ENCODE peak calls at places on chromosome 19, in five cellular contexts. L is GM12878, V is A549, N is heart left ventricle, S is ovary. F is an unnamed sample.

GRCh38 chr19:43778651-43779050 is 2.1 kb downstream of the KCNN4 start:
- DNase-seq in S (no peak), V (no peak), L (no peak), N (no peak), F (no peak)

GRCh38 chr19:12872255-12872654 is 9.0 kb downstream of the DNASE2 start:
- DNase-seq in S (no peak), L (no peak), V (no peak), N (no peak), F (no peak)

GRCh38 chr19:1223018-1223855 is 14.6 kb downstream of the CBARP start:
- DNase-seq in V (no peak), S (no peak), N (no peak), L (no peak), F (no peak)

GRCh38 chr19:2035590-2035991 is 15.5 kb downstream of the MKNK2 start:
- DNase-seq in L (no peak), V (no peak), N (no peak), S (no peak), F (no peak)

GRCh38 chr19:22610121-22610520 is 24.0 kb upstream of the ZNF492 start:
- DNase-seq in V (no peak), L (no peak), N (no peak), S (no peak), F (no peak)

GRCh38 chr19:1076951-1077350 is 10.0 kb downstream of the ARHGAP45 start:
- DNase-seq in L (peak; percentile 85), S (peak; percentile 25), V (no peak), N (peak; percentile 67), F (no peak)

GRCh38 chr19:2268480-2268830 is 12.2 kb upstream of the JSRP1 start:
- DNase-seq in V (no peak), L (no peak), S (no peak), N (no peak), F (no peak)

GRCh38 chr19:53947624-53948023 is 15.1 kb upstream of the CACNG8 start:
- DNase-seq in V (peak; percentile 67), N (no peak), S (no peak), L (no peak), F (no peak)

GRCh38 chr19:43570174-43570791 is 5.0 kb downstream of the XRCC1 start:
- DNase-seq in N (no peak), S (no peak), L (no peak), V (no peak), F (no peak)

GRCh38 chr19:14972676-14973075 is 7.0 kb downstream of the SLC1A6 start:
- DNase-seq in L (no peak), N (no peak), S (no peak), V (no peak), F (no peak)

GRCh38 chr19:55640577-55641375 is at the start of gene ZNF580:
- DNase-seq in N (peak; percentile 73), V (peak; percentile 88), S (peak; percentile 84), L (no peak), F (peak; percentile 68)

GRCh38 chr19:45443462-45444317 is 20.0 kb upstream of the ERCC1 start:
- DNase-seq in L (no peak), S (peak; percentile 97), N (peak; percentile 99), V (peak; percentile 98), F (peak; percentile 97)

GRCh38 chr19:33340991-33341390 is 32.5 kb upstream of the CEBPG start:
- DNase-seq in S (no peak), N (no peak), V (no peak), L (no peak), F (no peak)

GRCh38 chr19:46118136-46118535 is 6.4 kb downstream of the IGFL3 start:
- DNase-seq in V (no peak), L (no peak), N (no peak), S (no peak), F (no peak)

GRCh38 chr19:48271531-48272151 is 1.8 kb downstream of the ZNF114 start:
- DNase-seq in S (peak; percentile 35), V (peak; percentile 75), L (no peak), N (peak; percentile 57), F (no peak)

GRCh38 chr19:34428549-34429285 is 536 bp downstream of the UBA2 start:
- DNase-seq in N (peak; percentile 45), L (no peak), S (no peak), V (peak; percentile 66), F (peak; percentile 52)

GRCh38 chr19:29771708-29772415 is 39.9 kb upstream of the CCNE1 start:
- DNase-seq in S (peak; percentile 36), N (peak; percentile 46), V (peak; percentile 97), L (no peak), F (no peak)

GRCh38 chr19:46373573-46374359 is 26.9 kb downstream of the PPP5C start:
- DNase-seq in S (peak; percentile 55), N (peak; percentile 90), L (no peak), V (peak; percentile 88), F (peak; percentile 95)

GRCh38 chr19:47623151-47623920 is 14.4 kb downstream of the BICRA start:
- DNase-seq in N (peak; percentile 73), S (no peak), V (no peak), L (no peak), F (no peak)

GRCh38 chr19:23698711-23699520 is 11.9 kb upstream of the ZNF675 start:
- DNase-seq in N (no peak), S (no peak), V (no peak), L (no peak), F (no peak)

GRCh38 chr19:50356691-50357177 is 8.7 kb downstream of the NAPSA start:
- DNase-seq in L (no peak), N (no peak), V (no peak), S (no peak), F (no peak)

GRCh38 chr19:9535934-9536333 is 2.5 kb downstream of the ZNF426 start:
- DNase-seq in S (no peak), L (no peak), N (no peak), V (no peak), F (no peak)

GRCh38 chr19:17420267-17420924 is 549 bp downstream of the MVB12A start:
- DNase-seq in L (no peak), V (no peak), N (peak; percentile 47), S (peak; percentile 71), F (peak; percentile 65)

GRCh38 chr19:58356236-58356970 is 3.1 kb upstream of the A1BG start:
- DNase-seq in V (no peak), L (no peak), N (no peak), S (peak; percentile 41), F (no peak)

GRCh38 chr19:46515290-46515609 is 19.6 kb upstream of the PNMA8B start:
- DNase-seq in S (no peak), V (no peak), N (no peak), L (no peak), F (no peak)

DNA sequence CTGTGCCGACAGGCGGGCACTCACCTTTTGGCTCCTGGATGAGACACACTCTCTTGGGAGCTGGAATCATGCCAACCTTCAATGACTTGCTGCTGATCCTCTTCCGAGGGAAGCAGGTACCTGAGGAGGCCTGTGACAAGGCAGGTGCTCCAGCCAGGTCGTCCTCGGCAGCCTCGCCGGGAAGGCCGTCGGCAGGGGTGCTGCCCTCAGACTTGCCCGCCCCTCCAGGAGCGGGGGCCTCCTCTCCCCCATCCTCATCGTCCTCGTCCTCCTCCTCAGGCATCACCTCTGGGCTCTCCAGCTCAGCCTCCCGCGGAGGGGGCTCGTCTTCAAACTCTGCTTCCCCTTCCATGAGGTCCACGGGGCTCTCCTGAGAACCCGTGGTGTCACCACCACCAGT is 29.2 kb downstream of the SUGP2 start:
- DNase-seq in S (no peak), L (no peak), V (no peak), N (no peak), F (no peak)
- TF ChIP-seq CTCF in S (no peak), L (no peak), V (no peak), N (no peak), F (no peak)

GRCh38 chr19:10769533-10770491 is 51.9 kb downstream of the DNM2 start:
- DNase-seq in N (peak; percentile 79), S (peak; percentile 58), L (no peak), V (no peak), F (peak; percentile 71)
- H3K27ac ChIP-seq in N (peak overlapping the region; percentile 82), S (no peak overlapping the region), L (no peak overlapping the region), V (peak overlapping the region; percentile 54), F (peak overlapping the region; percentile 81)

GRCh38 chr19:52331757-52332156 is 4.3 kb upstream of the ZNF610 start:
- DNase-seq in S (no peak), N (no peak), L (no peak), V (no peak), F (no peak)

GRCh38 chr19:52336976-52337375 is 933 bp downstream of the ZNF610 start:
- DNase-seq in L (no peak), S (no peak), N (no peak), V (no peak), F (no peak)

GRCh38 chr19:52335768-52336116 is 301 bp upstream of the ZNF610 start:
- DNase-seq in N (no peak), S (no peak), V (no peak), L (no peak), F (no peak)

GRCh38 chr19:52336117-52336811 is at the start of gene ZNF610:
- DNase-seq in S (peak; percentile 96), V (no peak), N (peak; percentile 92), L (peak; percentile 34), F (peak; percentile 68)
- TF ChIP-seq POLR2A in S (peak; percentile 57), V (no peak), N (peak; percentile 78), L (peak; percentile 68), F (no peak)

GRCh38 chr19:39449116-39449797 is 3.9 kb downstream of the SUPT5H start:
- DNase-seq in V (no peak), L (no peak), S (no peak), N (no peak), F (no peak)

GRCh38 chr19:39448271-39448670 is 2.9 kb downstream of the SUPT5H start:
- DNase-seq in S (no peak), V (no peak), N (no peak), L (no peak), F (no peak)

GRCh38 chr19:39444598-39445257 is 654 bp upstream of the SUPT5H start:
- DNase-seq in N (no peak), V (no peak), L (no peak), S (peak; percentile 42), F (no peak)

GRCh38 chr19:39445258-39446071 is at the start of gene SUPT5H:
- DNase-seq in N (peak; percentile 97), S (peak; percentile 97), V (peak; percentile 100), L (peak; percentile 97), F (peak; percentile 99)

DNA sequence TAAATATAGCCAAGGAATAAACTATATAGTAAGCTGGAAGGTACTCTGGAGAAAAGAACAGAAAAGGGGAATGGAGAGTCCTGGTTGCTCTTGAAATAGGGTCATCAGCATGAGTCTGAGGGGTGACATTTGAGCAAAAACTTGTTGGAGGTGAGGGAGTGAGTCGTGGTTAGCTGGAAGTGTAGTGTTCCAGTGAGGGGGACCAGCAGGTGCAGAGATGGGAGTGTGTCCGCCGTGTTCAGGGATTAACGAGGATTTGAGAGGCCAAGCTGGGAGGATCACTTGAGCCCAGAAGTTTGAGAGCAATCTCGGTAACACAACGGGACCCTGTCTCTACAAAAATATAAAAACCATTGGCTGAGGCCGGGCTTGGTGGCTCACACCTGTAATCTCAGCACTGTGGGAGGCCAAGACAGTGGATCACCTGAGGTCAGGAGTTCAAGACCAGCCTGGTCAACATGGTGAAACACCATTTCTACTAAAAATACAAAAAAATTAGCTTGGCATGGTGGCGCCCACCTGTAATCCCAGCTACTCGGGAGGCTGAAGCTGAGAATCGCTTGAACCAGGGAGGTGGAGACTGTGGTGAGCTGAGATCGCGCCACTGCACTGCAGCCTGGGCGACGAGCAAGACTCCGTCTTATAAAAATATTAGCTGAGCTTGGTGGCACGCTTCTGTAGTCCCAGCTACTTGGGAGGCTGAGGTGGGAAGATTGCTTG is 1.1 kb downstream of the SUPT5H start:
- DNase-seq in V (no peak), S (no peak), L (no peak), N (no peak), F (no peak)
- TF ChIP-seq CTCF in V (no peak), S (no peak), L (no peak), N (no peak), F (no peak)